ENCODE peak calls at places on chromosomes 2 and 18, in seven cellular contexts. S is hepatocyte, O is SK-N-SH, I is HCT116, P is PC-3, V is neural progenitor cell, H is GM23248. A is an unnamed sample. For H3K4me1, the result is how much of the 10 kb centered on the place peaks cover.

GRCh38 chr2:237943395-237944094 is 23.3 kb upstream of the UBE2F start:
- DNase-seq in S (no peak), O (no peak), I (no peak), P (no peak), V (no peak), H (no peak), A (no peak)

GRCh38 chr2:68514316-68514929 is 47.0 kb downstream of the APLF start:
- DNase-seq in S (no peak), O (no peak), I (no peak), P (no peak), V (no peak), H (no peak), A (no peak)

GRCh38 chr2:113273031-113273551 is 5.6 kb downstream of the PAX8 start:
- DNase-seq in S (peak), O (peak), I (no peak), P (no peak), V (peak), H (peak), A (peak)

GRCh38 chr2:42812899-42813479 is 20.6 kb upstream of the HAAO start:
- DNase-seq in S (peak), O (no peak), I (peak), P (peak), V (no peak), H (peak), A (peak)

GRCh38 chr2:38232454-38232853 is 144.6 kb downstream of the ATL2 start:
- DNase-seq in S (no peak), O (no peak), I (no peak), P (no peak), V (no peak), H (no peak), A (no peak)

GRCh38 chr2:219308142-219309093 is 783 bp downstream of the PTPRN start:
- DNase-seq in S (peak), O (peak), I (peak), P (peak), V (peak), H (peak), A (peak)

GRCh38 chr2:119439574-119440500 is 8.2 kb downstream of the TMEM37 start:
- DNase-seq in S (no peak), O (no peak), I (no peak), P (no peak), V (no peak), H (no peak), A (no peak)

GRCh38 chr18:25244170-25244569 is 107.8 kb downstream of the ZNF521 start:
- DNase-seq in S (no peak), O (no peak), I (no peak), P (no peak), V (no peak), H (no peak), A (no peak)

GRCh38 chr2:99613992-99614391 is 124.2 kb upstream of the REV1 start:
- DNase-seq in S (no peak), O (no peak), I (no peak), P (no peak), V (no peak), H (no peak), A (no peak)

GRCh38 chr2:147649963-147650362 is 194.9 kb upstream of the ACVR2A start:
- DNase-seq in S (no peak), O (no peak), I (no peak), P (peak), V (no peak), H (peak), A (no peak)

GRCh38 chr18:59180150-59180845 is 39.7 kb upstream of the GRP start:
- DNase-seq in S (no peak), O (no peak), I (no peak), P (no peak), V (no peak), H (peak), A (no peak)
- H2AFZ ChIP-seq in S (no peak), O (peak), I (no peak), P (no peak), V (no peak), H (no peak), A (no peak)

GRCh38 chr2:2621855-2622254 is 290.8 kb upstream of the MYT1L start:
- DNase-seq in S (no peak), O (no peak), I (no peak), P (no peak), V (no peak), H (no peak), A (no peak)
- TF ChIP-seq EZH2phosphoT487 in S (no peak), O (no peak), I (no peak), P (no peak), V (no peak), H (no peak), A (no peak)

GRCh38 chr2:169106563-169107545 is 37.5 kb downstream of the DHRS9 start:
- DNase-seq in S (no peak), O (no peak), I (no peak), P (no peak), V (no peak), H (no peak), A (no peak)

GRCh38 chr2:169108098-169108884 is 38.9 kb downstream of the DHRS9 start:
- DNase-seq in S (no peak), O (no peak), I (no peak), P (no peak), V (no peak), H (no peak), A (peak)

GRCh38 chr2:169106125-169106524 is 36.8 kb downstream of the DHRS9 start:
- DNase-seq in S (no peak), O (no peak), I (no peak), P (no peak), V (no peak), H (no peak), A (no peak)

GRCh38 chr2:169107645-169108044 is 38.3 kb downstream of the DHRS9 start:
- DNase-seq in S (no peak), O (no peak), I (no peak), P (peak), V (no peak), H (no peak), A (peak)

GRCh38 chr2:169105433-169105832 is 36.1 kb downstream of the DHRS9 start:
- DNase-seq in S (no peak), O (no peak), I (no peak), P (no peak), V (no peak), H (no peak), A (no peak)
- H3K4me1 ChIP-seq in S (under half), O (under half), I (under half), P (under half), V (under half), H (under half), A (under half)

GRCh38 chr2:20917287-20917660 is 94.4 kb upstream of the LDAH start:
- DNase-seq in S (no peak), O (no peak), I (no peak), P (no peak), V (no peak), H (no peak), A (no peak)
- H2AFZ ChIP-seq in S (peak), O (peak), I (no peak), P (no peak), V (no peak), H (no peak), A (no peak)

DNA sequence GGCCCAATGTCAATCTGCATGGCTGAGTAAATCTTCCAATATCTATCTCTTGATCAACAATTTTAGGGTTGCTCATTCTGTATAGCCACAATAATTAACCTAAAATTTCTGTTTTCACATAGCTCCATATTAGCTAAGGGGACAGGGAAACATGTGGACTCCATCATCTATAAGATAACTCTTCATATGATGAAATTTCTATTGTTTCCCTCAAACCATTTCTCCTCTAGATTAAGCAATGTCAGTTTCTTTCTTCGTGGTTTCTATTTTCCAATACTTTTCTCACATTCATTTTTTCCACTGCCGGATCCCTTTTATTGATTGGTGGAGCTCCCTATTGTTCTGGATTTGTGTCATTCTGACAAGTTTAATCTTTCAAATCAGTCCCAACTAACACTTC is 1221.2 kb upstream of the ZEB2 start:
- DNase-seq in S (no peak), O (no peak), I (no peak), P (no peak), V (no peak), H (no peak), A (no peak)
- TF ChIP-seq EZH2phosphoT487 in S (no peak), O (no peak), I (no peak), P (no peak), V (no peak), H (no peak), A (no peak)

DNA sequence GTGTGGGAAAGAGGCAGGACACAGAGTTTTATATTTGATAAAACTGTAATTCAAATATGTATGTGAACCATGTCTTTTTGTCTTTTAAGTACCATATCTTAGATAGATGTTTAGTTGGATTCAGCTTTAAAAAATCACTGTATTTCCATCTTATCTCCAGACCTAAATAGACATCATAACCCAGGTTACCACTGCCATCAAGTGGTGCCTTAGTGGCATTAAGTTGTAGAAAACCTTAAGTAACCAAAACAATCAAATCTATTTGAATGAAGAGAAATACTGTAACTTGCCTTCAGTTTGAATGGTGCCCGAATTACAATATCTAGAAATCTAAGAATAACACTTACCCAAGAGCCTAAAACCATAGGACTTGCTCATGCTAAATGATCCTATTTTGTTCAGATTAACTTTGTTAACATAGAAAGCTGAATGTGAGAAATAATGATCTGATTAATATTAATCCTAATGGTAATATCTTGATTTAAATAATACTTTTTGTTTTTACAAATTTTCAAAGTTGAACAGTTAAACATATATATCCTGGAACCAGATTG is 92.5 kb upstream of the MAP2 start:
- DNase-seq in S (peak), O (peak), I (peak), P (peak), V (peak), H (peak), A (peak)
- H3K4me1 ChIP-seq in S (under half), O (under half), I (under half), P (under half), V (under half), H (under half), A (under half)

GRCh38 chr2:226117506-226118065 is 682.0 kb downstream of the IRS1 start:
- DNase-seq in S (no peak), O (no peak), I (no peak), P (peak), V (no peak), H (no peak), A (no peak)

GRCh38 chr2:226115832-226116200 is 683.8 kb downstream of the IRS1 start:
- DNase-seq in S (no peak), O (no peak), I (no peak), P (peak), V (no peak), H (peak), A (no peak)

GRCh38 chr2:226121339-226121738 is 678.3 kb downstream of the IRS1 start:
- DNase-seq in S (no peak), O (no peak), I (no peak), P (no peak), V (no peak), H (no peak), A (no peak)

GRCh38 chr2:226116346-226116745 is 683.3 kb downstream of the IRS1 start:
- DNase-seq in S (no peak), O (no peak), I (no peak), P (no peak), V (no peak), H (no peak), A (no peak)

DNA sequence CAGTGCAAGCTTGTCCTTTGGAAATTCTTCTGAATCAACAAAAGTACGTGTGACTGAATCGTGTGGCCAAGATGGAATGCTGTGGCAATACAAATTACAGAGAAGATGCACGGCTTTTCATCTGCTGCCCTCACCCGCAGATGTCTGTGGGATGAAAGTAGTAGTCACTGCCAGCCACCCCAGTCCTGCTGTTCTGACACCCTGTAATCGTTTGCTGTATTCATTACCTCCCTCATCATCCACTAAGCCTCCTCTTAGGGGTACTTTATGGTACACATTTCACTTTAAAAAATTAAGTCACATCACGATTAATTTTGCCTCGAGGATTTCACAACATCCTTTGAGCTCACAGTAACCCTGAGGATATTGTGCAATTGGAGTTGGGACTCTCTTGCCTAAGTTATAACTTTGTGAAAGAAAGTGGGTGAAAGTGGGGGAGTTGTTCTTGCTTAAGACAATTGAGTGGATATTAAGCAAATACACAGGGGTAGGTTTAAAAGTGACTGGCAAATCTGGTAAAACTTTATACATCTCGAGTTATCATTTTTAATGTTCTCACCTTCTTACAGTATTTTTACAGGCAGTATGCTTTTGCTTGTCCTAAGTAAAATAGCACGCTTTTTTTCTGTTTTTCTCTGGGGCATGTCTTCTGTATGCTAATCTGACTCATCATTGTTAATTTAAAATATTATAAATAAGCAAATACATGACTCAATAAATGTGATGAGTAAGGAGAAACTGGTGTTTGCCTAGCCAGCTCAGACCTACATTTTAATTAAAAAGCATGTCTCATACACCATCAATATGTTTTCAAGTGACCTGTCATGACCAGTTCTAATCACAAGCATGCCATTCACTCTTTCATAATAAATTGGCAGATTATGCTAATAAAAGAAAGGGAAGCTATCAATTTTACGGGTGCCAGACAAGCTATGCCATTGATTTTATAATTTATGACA is 680.9 kb downstream of the IRS1 start:
- DNase-seq in S (peak), O (no peak), I (peak), P (peak), V (no peak), H (peak), A (no peak)
- H2AFZ ChIP-seq in S (peak), O (peak), I (no peak), P (peak), V (peak), H (peak), A (no peak)

GRCh38 chr2:230019742-230020141 is 49.0 kb downstream of the SLC16A14 start:
- DNase-seq in S (no peak), O (no peak), I (no peak), P (no peak), V (no peak), H (no peak), A (no peak)
- TF ChIP-seq EZH2phosphoT487 in S (no peak), O (no peak), I (no peak), P (no peak), V (no peak), H (no peak), A (no peak)

A was measured in OCI-LY7.